ENCODE peak calls at places on chromosomes 6 and 20, in six cellular contexts. D, G, A, F, P and H are unnamed samples.

GRCh38 chr6:111692327-111693164 is 86.9 kb upstream of the TRAF3IP2 start:
- DNase-seq in P (no peak), G (peak), A (no peak), F (no peak), D (no peak), H (no peak)

GRCh38 chr20:41005361-41005729 is 23.3 kb upstream of the TOP1 start:
- DNase-seq in P (peak), F (no peak), D (no peak), G (peak), A (no peak), H (no peak)

GRCh38 chr6:36852481-36853147 is 13.4 kb upstream of the CPNE5 start:
- DNase-seq in P (peak), F (no peak), A (no peak), D (no peak), G (peak), H (no peak)

GRCh38 chr6:144036064-144036873 is 28.2 kb upstream of the PLAGL1 start:
- DNase-seq in P (peak), G (no peak), A (no peak), D (peak), F (no peak), H (no peak)

GRCh38 chr6:112983741-112984221 is 636.7 kb downstream of the RFPL4B start:
- DNase-seq in A (no peak), G (no peak), P (peak), D (no peak), F (no peak), H (no peak)

GRCh38 chr6:43865947-43866346 is 95.9 kb downstream of the VEGFA start:
- DNase-seq in D (no peak), G (no peak), A (no peak), P (no peak), F (no peak), H (no peak)

GRCh38 chr20:50762435-50763201 is 31.2 kb downstream of the PARD6B start:
- DNase-seq in D (no peak), G (peak), P (peak), A (no peak), F (no peak), H (no peak)

GRCh38 chr6:16737926-16738325 is 23.3 kb downstream of the ATXN1 start:
- DNase-seq in G (no peak), F (no peak), A (no peak), D (no peak), P (no peak), H (no peak)

GRCh38 chr20:20498081-20498861 is 130.4 kb downstream of the INSM1 start:
- DNase-seq in A (no peak), P (no peak), F (no peak), G (peak), D (no peak), H (no peak)

GRCh38 chr20:9136114-9136513 is 67.2 kb downstream of the PLCB4 start:
- DNase-seq in D (no peak), G (no peak), A (no peak), P (no peak), F (no peak), H (no peak)

GRCh38 chr6:7389162-7389450 is 436 bp downstream of the CAGE1 start:
- DNase-seq in P (peak), A (no peak), D (no peak), G (no peak), F (no peak), H (no peak)

GRCh38 chr20:62876441-62876825 is 14.8 kb upstream of the TCFL5 start:
- DNase-seq in G (no peak), D (no peak), F (no peak), A (no peak), P (no peak), H (no peak)

GRCh38 chr6:132812756-132813172 is 1.6 kb upstream of the RPS12 start:
- DNase-seq in P (no peak), D (no peak), G (no peak), A (no peak), F (no peak), H (no peak)

GRCh38 chr6:24872769-24873168 is 63.0 kb downstream of the RIPOR2 start:
- DNase-seq in P (peak), A (no peak), D (no peak), G (no peak), F (no peak), H (no peak)

GRCh38 chr20:11156922-11157321 is 483.1 kb upstream of the JAG1 start:
- DNase-seq in P (no peak), A (no peak), D (no peak), F (no peak), G (no peak), H (no peak)

GRCh38 chr6:21603516-21603952 is 10.0 kb downstream of the SOX4 start:
- DNase-seq in A (no peak), P (no peak), F (no peak), D (no peak), G (no peak), H (no peak)

GRCh38 chr6:166156942-166157341 is 10.7 kb downstream of the TBXT start:
- DNase-seq in D (no peak), P (peak), G (peak), F (no peak), A (no peak), H (no peak)

GRCh38 chr6:39020136-39020535 is 28.4 kb upstream of the GLP1R start:
- DNase-seq in F (no peak), D (no peak), G (no peak), A (no peak), P (no peak), H (no peak)

GRCh38 chr6:1390805-1391511 is 1.6 kb downstream of the FOXF2 start:
- DNase-seq in D (no peak), A (no peak), G (peak), P (peak), F (no peak), H (no peak)

GRCh38 chr20:63315240-63315981 is 22.4 kb downstream of the COL20A1 start:
- DNase-seq in G (no peak), D (no peak), F (no peak), A (no peak), P (no peak), H (no peak)